ENCODE peak calls at places on chromosomes 16 and 17, in ten cellular contexts. N is cardiac muscle cell, F is tibial artery, X is GM23338, O is A549, S is testis, W is foreskin fibroblast, D is transverse colon, I is AG04450, H is prostate gland. E is an unnamed sample.

GRCh38 chr17:75835315-75835987 is 8.8 kb downstream of the UNC13D start:
- DNase-seq in W (peak; percentile 58), D (no peak), O (no peak), S (no peak), N (no peak), H (no peak), I (no peak), X (peak; percentile 71), F (no peak), E (no peak)

GRCh38 chr17:80187493-80187892 is 17.7 kb downstream of the CARD14 start:
- DNase-seq in F (no peak), D (peak; percentile 74), I (no peak), H (peak; percentile 82), N (no peak), X (no peak), O (no peak), W (no peak), S (peak; percentile 58), E (peak; percentile 53)

GRCh38 chr17:21302711-21303425 is 18.4 kb downstream of the MAP2K3 start:
- DNase-seq in X (no peak), O (no peak), S (no peak), I (no peak), N (no peak), F (no peak), D (no peak), H (no peak), W (no peak), E (peak; percentile 13)

GRCh38 chr17:8268550-8269298 is 19.6 kb downstream of the PFAS start:
- DNase-seq in D (no peak), H (no peak), W (no peak), X (no peak), S (no peak), I (no peak), O (no peak), N (no peak), F (no peak), E (no peak)

GRCh38 chr17:8012996-8013640 is 10.7 kb downstream of the GUCY2D start:
- DNase-seq in I (no peak), H (no peak), S (no peak), F (no peak), O (no peak), N (no peak), D (no peak), W (no peak), X (no peak), E (no peak)

GRCh38 chr16:78421244-78421661 is 321.8 kb downstream of the WWOX start:
- DNase-seq in X (peak; percentile 61), W (no peak), I (no peak), N (no peak), F (no peak), D (no peak), O (no peak), H (no peak), S (no peak), E (no peak)

GRCh38 chr16:67087803-67088202 is 21.9 kb upstream of the PHAF1 start:
- DNase-seq in F (no peak), I (no peak), X (no peak), D (no peak), H (no peak), N (no peak), W (no peak), O (no peak), S (no peak), E (no peak)

GRCh38 chr17:36899250-36900129 is 37.8 kb upstream of the LHX1 start:
- DNase-seq in I (no peak), D (no peak), W (no peak), O (no peak), H (no peak), X (peak; percentile 26), F (no peak), S (no peak), N (no peak), E (no peak)

GRCh38 chr17:65967372-65967771 is 224.6 kb downstream of the CEP112 start:
- DNase-seq in W (no peak), H (no peak), N (no peak), X (no peak), I (no peak), S (no peak), D (no peak), O (no peak), F (no peak), E (no peak)

GRCh38 chr16:31519746-31520145 is 8.0 kb upstream of the AHSP start:
- DNase-seq in D (no peak), W (no peak), N (no peak), X (no peak), O (no peak), S (no peak), F (no peak), I (no peak), H (no peak), E (no peak)

GRCh38 chr17:49746791-49747490 is 17.0 kb downstream of the FAM117A start:
- DNase-seq in N (no peak), W (no peak), I (no peak), F (no peak), O (no peak), H (no peak), S (no peak), D (peak; percentile 57), X (peak; percentile 15), E (no peak)

GRCh38 chr16:89999831-90000574 is 19.3 kb downstream of the DBNDD1 start:
- DNase-seq in F (no peak), H (no peak), S (no peak), I (no peak), N (no peak), O (no peak), X (no peak), W (no peak), D (no peak), E (no peak)

GRCh38 chr16:12675852-12676251 is 127.8 kb downstream of the CPPED1 start:
- DNase-seq in I (no peak), H (no peak), X (no peak), F (no peak), O (peak; percentile 38), N (no peak), D (no peak), W (peak; percentile 56), S (no peak), E (no peak)

GRCh38 chr16:2514333-2515179 is 804 bp downstream of the ATP6V0C start:
- DNase-seq in W (peak; percentile 29), I (no peak), D (no peak), F (no peak), N (no peak), S (no peak), O (no peak), H (no peak), X (peak; percentile 52), E (peak; percentile 56)

GRCh38 chr17:64343071-64343774 is 47.4 kb downstream of the PECAM1 start:
- DNase-seq in D (no peak), X (no peak), S (no peak), I (no peak), N (no peak), F (peak; percentile 51), W (no peak), O (no peak), H (no peak), E (no peak)

GRCh38 chr17:64340557-64340956 is 50.1 kb downstream of the PECAM1 start:
- DNase-seq in X (no peak), W (no peak), S (no peak), N (no peak), D (no peak), O (no peak), I (no peak), F (no peak), H (no peak), E (no peak)

GRCh38 chr17:64341181-64341580 is 49.5 kb downstream of the PECAM1 start:
- DNase-seq in D (no peak), O (no peak), X (no peak), W (no peak), F (no peak), N (no peak), S (no peak), I (no peak), H (no peak), E (no peak)

GRCh38 chr17:64336760-64337413 is 53.8 kb downstream of the PECAM1 start:
- DNase-seq in H (no peak), W (no peak), I (no peak), D (no peak), O (no peak), F (no peak), N (no peak), X (peak; percentile 55), S (no peak), E (no peak)

GRCh38 chr17:64339516-64340475 is 50.9 kb downstream of the PECAM1 start:
- DNase-seq in W (peak; percentile 38), H (no peak), X (no peak), D (no peak), S (no peak), I (no peak), F (no peak), N (no peak), O (no peak), E (no peak)
- TF ChIP-seq CTCF in W (no peak), H (no peak), X (no peak), D (no peak), S (no peak), I (no peak), F (no peak), N (no peak), O (no peak), E (no peak)

GRCh38 chr16:88957887-88958577 is 19.0 kb downstream of the CBFA2T3 start:
- DNase-seq in W (no peak), F (no peak), S (no peak), D (no peak), H (no peak), O (no peak), N (no peak), X (no peak), I (no peak), E (no peak)
- H3K4me3 ChIP-seq in W (no peak overlapping the region), F (no peak overlapping the region), S (no peak overlapping the region), D (no peak overlapping the region), H (no peak overlapping the region), O (no peak overlapping the region), N (no peak overlapping the region), X (no peak overlapping the region), I (no peak overlapping the region), E (no peak overlapping the region)

GRCh38 chr17:58447039-58447975 is 30.0 kb upstream of the RNF43 start:
- DNase-seq in W (peak; percentile 87), X (peak; percentile 94), D (peak; percentile 81), H (peak; percentile 70), O (peak; percentile 92), N (peak; percentile 74), I (peak; percentile 76), F (no peak), S (peak; percentile 86), E (no peak)
- TF ChIP-seq CTCF in W (peak; percentile 89), X (peak; percentile 90), D (peak; percentile 65), H (peak; percentile 73), O (peak; percentile 99), N (peak; percentile 94), I (peak; percentile 94), F (peak; percentile 15), S (no peak), E (peak; percentile 25)

DNA sequence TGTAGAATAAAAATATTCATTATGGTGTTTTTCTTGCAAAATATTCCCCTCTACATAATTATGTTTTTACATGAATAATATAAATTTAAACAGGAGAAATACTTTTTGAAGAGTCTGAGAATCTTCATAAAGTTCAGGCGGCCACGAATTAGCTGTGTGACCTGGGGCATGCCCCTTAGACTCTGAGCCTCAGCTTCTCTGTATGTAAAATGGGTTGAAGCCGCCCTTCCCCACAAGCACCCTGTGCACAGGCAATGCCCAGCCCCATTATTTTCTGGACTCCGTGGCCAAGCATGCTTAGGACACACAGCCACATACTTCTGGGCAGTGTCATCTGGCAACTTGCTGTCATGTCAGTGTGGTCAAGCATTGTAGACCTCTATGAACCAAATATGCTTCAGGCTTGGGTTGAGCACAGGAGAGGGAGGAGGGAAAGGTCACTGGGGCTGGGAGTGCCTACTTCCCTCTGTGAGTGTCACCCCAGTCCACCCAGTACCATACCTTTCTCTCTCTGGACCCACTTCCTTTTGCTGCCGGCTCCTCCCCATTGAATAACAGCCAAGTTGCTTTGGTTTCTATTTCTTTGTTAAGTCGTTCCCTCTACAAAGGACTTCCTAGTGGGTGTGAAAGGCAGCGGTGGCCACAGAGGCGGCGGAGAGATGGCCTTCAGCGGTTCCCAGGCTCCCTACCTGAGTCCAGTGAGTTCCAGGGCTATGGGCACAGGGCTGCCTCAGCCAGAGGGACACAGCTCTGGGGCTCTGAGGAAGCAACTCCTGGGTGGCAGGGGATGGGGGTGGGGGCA is at the start of gene LGALS9:
- DNase-seq in S (no peak), H (no peak), O (no peak), F (no peak), D (peak; percentile 83), N (no peak), W (peak; percentile 52), X (no peak), I (no peak), E (no peak)
- H3K4me3 ChIP-seq in S (no peak within 1 kb of the TSS), H (no peak within 1 kb of the TSS), O (no peak within 1 kb of the TSS), F (peak within 1 kb of the TSS; percentile 18), D (peak within 1 kb of the TSS; percentile 51), N (no peak within 1 kb of the TSS), W (no peak within 1 kb of the TSS), X (no peak within 1 kb of the TSS), I (no peak within 1 kb of the TSS), E (peak within 1 kb of the TSS; percentile 28)